ENCODE peak calls at places on chromosomes 5 and 9, in eight cellular contexts. One of them, this sample, is unnamed.

GRCh38 chr9:95605087-95605486 is 88.3 kb upstream of the PTCH1 start:
- DNase-seq in NCI-H1417: no peak
- DNase-seq in RCC 7860: no peak
- DNase-seq in NCI-H2107: no peak
- DNase-seq in posterior cingulate gyrus: no peak
- DNase-seq in effector memory CD8-positive, alpha-beta T cell: no peak
- DNase-seq in T-helper 2 cell: no peak
- DNase-seq in fibroblast of lung: no peak
- DNase-seq in this sample: no peak

GRCh38 chr9:128712451-128713410 is 10.4 kb downstream of the PKN3 start:
- DNase-seq in NCI-H1417: no peak
- DNase-seq in RCC 7860: no peak
- DNase-seq in NCI-H2107: no peak
- DNase-seq in posterior cingulate gyrus: no peak
- DNase-seq in effector memory CD8-positive, alpha-beta T cell: no peak
- DNase-seq in T-helper 2 cell: no peak
- DNase-seq in fibroblast of lung: no peak
- DNase-seq in this sample: no peak

GRCh38 chr5:39702928-39703327 is 278.1 kb upstream of the DAB2 start:
- DNase-seq in NCI-H1417: no peak
- DNase-seq in RCC 7860: no peak
- DNase-seq in NCI-H2107: no peak
- DNase-seq in posterior cingulate gyrus: no peak
- DNase-seq in effector memory CD8-positive, alpha-beta T cell: no peak
- DNase-seq in T-helper 2 cell: no peak
- DNase-seq in fibroblast of lung: peak
- DNase-seq in this sample: no peak

GRCh38 chr9:99259231-99259918 is 37.3 kb downstream of the SEC61B start:
- DNase-seq in NCI-H1417: peak
- DNase-seq in RCC 7860: no peak
- DNase-seq in NCI-H2107: no peak
- DNase-seq in posterior cingulate gyrus: peak
- DNase-seq in effector memory CD8-positive, alpha-beta T cell: peak
- DNase-seq in T-helper 2 cell: peak
- DNase-seq in fibroblast of lung: peak
- DNase-seq in this sample: no peak

GRCh38 chr5:174837919-174838902 is 113.8 kb downstream of the MSX2 start:
- DNase-seq in NCI-H1417: no peak
- DNase-seq in RCC 7860: peak
- DNase-seq in NCI-H2107: no peak
- DNase-seq in posterior cingulate gyrus: peak
- DNase-seq in effector memory CD8-positive, alpha-beta T cell: no peak
- DNase-seq in T-helper 2 cell: no peak
- DNase-seq in fibroblast of lung: peak
- DNase-seq in this sample: no peak

GRCh38 chr9:131546336-131547084 is 1.2 kb downstream of the PRRT1B start:
- DNase-seq in NCI-H1417: peak
- DNase-seq in RCC 7860: peak
- DNase-seq in NCI-H2107: no peak
- DNase-seq in posterior cingulate gyrus: no peak
- DNase-seq in effector memory CD8-positive, alpha-beta T cell: no peak
- DNase-seq in T-helper 2 cell: peak
- DNase-seq in fibroblast of lung: peak
- DNase-seq in this sample: no peak

GRCh38 chr9:20598367-20598766 is 23.9 kb downstream of the MLLT3 start:
- DNase-seq in NCI-H1417: no peak
- DNase-seq in RCC 7860: no peak
- DNase-seq in NCI-H2107: no peak
- DNase-seq in posterior cingulate gyrus: no peak
- DNase-seq in effector memory CD8-positive, alpha-beta T cell: no peak
- DNase-seq in T-helper 2 cell: no peak
- DNase-seq in fibroblast of lung: no peak
- DNase-seq in this sample: no peak

GRCh38 chr5:451587-452458 is 8.8 kb downstream of the EXOC3 start:
- DNase-seq in NCI-H1417: no peak
- DNase-seq in RCC 7860: no peak
- DNase-seq in NCI-H2107: no peak
- DNase-seq in posterior cingulate gyrus: no peak
- DNase-seq in effector memory CD8-positive, alpha-beta T cell: no peak
- DNase-seq in T-helper 2 cell: no peak
- DNase-seq in fibroblast of lung: no peak
- DNase-seq in this sample: no peak

GRCh38 chr5:91332267-91333044 is 50.7 kb downstream of the ARRDC3 start:
- DNase-seq in NCI-H1417: no peak
- DNase-seq in RCC 7860: peak
- DNase-seq in NCI-H2107: no peak
- DNase-seq in posterior cingulate gyrus: no peak
- DNase-seq in effector memory CD8-positive, alpha-beta T cell: no peak
- DNase-seq in T-helper 2 cell: peak
- DNase-seq in fibroblast of lung: peak
- DNase-seq in this sample: peak

GRCh38 chr5:51838459-51839253 is 455.4 kb downstream of the ISL1 start:
- DNase-seq in NCI-H1417: no peak
- DNase-seq in RCC 7860: no peak
- DNase-seq in NCI-H2107: no peak
- DNase-seq in posterior cingulate gyrus: no peak
- DNase-seq in effector memory CD8-positive, alpha-beta T cell: no peak
- DNase-seq in T-helper 2 cell: no peak
- DNase-seq in fibroblast of lung: no peak
- DNase-seq in this sample: no peak

GRCh38 chr9:112898872-112899281 is 8.2 kb upstream of the SLC46A2 start:
- DNase-seq in NCI-H1417: no peak
- DNase-seq in RCC 7860: no peak
- DNase-seq in NCI-H2107: no peak
- DNase-seq in posterior cingulate gyrus: no peak
- DNase-seq in effector memory CD8-positive, alpha-beta T cell: no peak
- DNase-seq in T-helper 2 cell: peak
- DNase-seq in fibroblast of lung: no peak
- DNase-seq in this sample: no peak

GRCh38 chr9:125883548-125883947 is 136.4 kb downstream of the PBX3 start:
- DNase-seq in NCI-H1417: no peak
- DNase-seq in RCC 7860: no peak
- DNase-seq in NCI-H2107: no peak
- DNase-seq in posterior cingulate gyrus: no peak
- DNase-seq in effector memory CD8-positive, alpha-beta T cell: no peak
- DNase-seq in T-helper 2 cell: no peak
- DNase-seq in fibroblast of lung: peak
- DNase-seq in this sample: no peak

GRCh38 chr9:136532799-136533774 is 12.8 kb downstream of the NOTCH1 start:
- DNase-seq in NCI-H1417: no peak
- DNase-seq in RCC 7860: no peak
- DNase-seq in NCI-H2107: no peak
- DNase-seq in posterior cingulate gyrus: no peak
- DNase-seq in effector memory CD8-positive, alpha-beta T cell: peak
- DNase-seq in T-helper 2 cell: peak
- DNase-seq in fibroblast of lung: no peak
- DNase-seq in this sample: no peak

GRCh38 chr5:36495638-36496010 is 110.8 kb upstream of the SLC1A3 start:
- DNase-seq in NCI-H1417: no peak
- DNase-seq in RCC 7860: no peak
- DNase-seq in NCI-H2107: no peak
- DNase-seq in posterior cingulate gyrus: no peak
- DNase-seq in effector memory CD8-positive, alpha-beta T cell: no peak
- DNase-seq in T-helper 2 cell: no peak
- DNase-seq in fibroblast of lung: no peak
- DNase-seq in this sample: no peak

This sample was measured in non-pigmented ciliary epithelial cell.